ENCODE peak calls at places on chromosomes 13 and 19, in seven cellular contexts. A is H1, S is HCT116, C is stomach, Q is esophagus muscularis mucosa, M is K562, G is GM23338. U is an unnamed sample.

GRCh38 chr19:37304884-37305255 is 66.0 kb upstream of the ZNF527 start:
- DNase-seq in C (no peak), S (no peak), M (no peak), Q (no peak), A (no peak), G (no peak), U (no peak)

GRCh38 chr13:45925151-45925550 is 73.6 kb upstream of the SIAH3 start:
- DNase-seq in G (peak; percentile 8), M (peak; percentile 9), A (no peak), S (no peak), Q (no peak), C (no peak), U (no peak)

GRCh38 chr19:28239270-28239669 is 973.7 kb downstream of the UQCRFS1 start:
- DNase-seq in Q (no peak), C (no peak), M (peak; percentile 30), S (no peak), G (peak; percentile 86), A (peak; percentile 78), U (no peak)

GRCh38 chr13:31807090-31807541 is 67.8 kb downstream of the RXFP2 start:
- DNase-seq in C (no peak), G (no peak), M (no peak), A (no peak), Q (no peak), S (no peak), U (no peak)

GRCh38 chr19:43489310-43489709 is 15.2 kb downstream of the PHLDB3 start:
- DNase-seq in A (no peak), C (no peak), G (no peak), M (no peak), Q (no peak), S (no peak), U (no peak)

GRCh38 chr19:4647676-4648644 is 8.6 kb downstream of the TNFAIP8L1 start:
- DNase-seq in C (no peak), A (peak; percentile 69), S (no peak), Q (no peak), G (peak; percentile 63), M (no peak), U (no peak)

GRCh38 chr19:9323919-9324583 is at the start of gene ZNF559:
- DNase-seq in M (peak; percentile 94), Q (peak; percentile 98), C (peak; percentile 94), G (peak; percentile 96), S (peak; percentile 89), A (peak; percentile 98), U (peak; percentile 89)

GRCh38 chr13:77902319-77902963 is 16.2 kb downstream of the EDNRB start:
- DNase-seq in A (no peak), G (no peak), S (no peak), M (no peak), C (no peak), Q (no peak), U (no peak)

GRCh38 chr13:93226065-93226622 is 463 bp upstream of the GPC6 start:
- DNase-seq in Q (no peak), M (no peak), G (no peak), C (no peak), S (no peak), A (no peak), U (no peak)

GRCh38 chr19:2113436-2114211 is 16.9 kb downstream of the IZUMO4 start:
- DNase-seq in A (no peak), S (no peak), M (no peak), Q (no peak), G (no peak), C (no peak), U (no peak)

GRCh38 chr19:45764947-45765346 is 4.1 kb downstream of the SIX5 start:
- DNase-seq in G (peak; percentile 50), Q (no peak), A (peak; percentile 65), M (no peak), C (no peak), S (no peak), U (no peak)

GRCh38 chr19:46082728-46083050 is 41.8 kb downstream of the IGFL3 start:
- DNase-seq in A (no peak), M (no peak), C (no peak), S (no peak), G (no peak), Q (no peak), U (no peak)

GRCh38 chr19:53696951-53697350 is 65.2 kb downstream of the DPRX start:
- DNase-seq in S (no peak), M (no peak), C (no peak), A (no peak), Q (no peak), G (peak; percentile 74), U (no peak)

GRCh38 chr13:74063533-74064100 is 70.6 kb downstream of the KLF12 start:
- DNase-seq in S (no peak), C (no peak), Q (no peak), M (no peak), G (no peak), A (no peak), U (no peak)

GRCh38 chr19:2270572-2271515 is 11.1 kb downstream of the PEAK3 start:
- DNase-seq in A (no peak), S (no peak), M (peak; percentile 84), Q (peak; percentile 97), G (peak; percentile 56), C (peak; percentile 82), U (peak; percentile 78)

GRCh38 chr19:57239982-57240310 is 486 bp upstream of the ZNF805 start:
- DNase-seq in M (no peak), C (no peak), A (no peak), Q (peak; percentile 83), S (no peak), G (peak; percentile 66), U (no peak)

GRCh38 chr19:6817179-6817578 is 44.7 kb downstream of the VAV1 start:
- DNase-seq in A (no peak), C (no peak), Q (no peak), S (no peak), G (no peak), M (no peak), U (no peak)

GRCh38 chr19:18021121-18021755 is 13.3 kb downstream of the ARRDC2 start:
- DNase-seq in C (peak; percentile 88), G (no peak), M (peak; percentile 83), A (no peak), S (no peak), Q (peak; percentile 95), U (peak; percentile 72)

GRCh38 chr19:36488816-36489138 is 584 bp downstream of the ZNF566 start:
- DNase-seq in Q (no peak), M (peak; percentile 74), C (no peak), A (no peak), S (peak; percentile 13), G (no peak), U (no peak)

GRCh38 chr13:51223284-51224270 is 1.4 kb downstream of the FAM124A start:
- DNase-seq in Q (no peak), G (peak; percentile 43), C (no peak), M (no peak), A (peak; percentile 58), S (no peak), U (no peak)

GRCh38 chr13:51222510-51223283 is 499 bp downstream of the FAM124A start:
- DNase-seq in M (no peak), G (peak; percentile 59), S (no peak), A (peak; percentile 67), Q (no peak), C (no peak), U (no peak)

GRCh38 chr13:51220706-51221105 is 1.5 kb upstream of the FAM124A start:
- DNase-seq in M (no peak), C (no peak), A (no peak), Q (no peak), S (no peak), G (no peak), U (no peak)

GRCh38 chr13:51221108-51221507 is 1.1 kb upstream of the FAM124A start:
- DNase-seq in M (no peak), C (no peak), A (peak; percentile 44), Q (no peak), G (no peak), S (no peak), U (no peak)

DNA sequence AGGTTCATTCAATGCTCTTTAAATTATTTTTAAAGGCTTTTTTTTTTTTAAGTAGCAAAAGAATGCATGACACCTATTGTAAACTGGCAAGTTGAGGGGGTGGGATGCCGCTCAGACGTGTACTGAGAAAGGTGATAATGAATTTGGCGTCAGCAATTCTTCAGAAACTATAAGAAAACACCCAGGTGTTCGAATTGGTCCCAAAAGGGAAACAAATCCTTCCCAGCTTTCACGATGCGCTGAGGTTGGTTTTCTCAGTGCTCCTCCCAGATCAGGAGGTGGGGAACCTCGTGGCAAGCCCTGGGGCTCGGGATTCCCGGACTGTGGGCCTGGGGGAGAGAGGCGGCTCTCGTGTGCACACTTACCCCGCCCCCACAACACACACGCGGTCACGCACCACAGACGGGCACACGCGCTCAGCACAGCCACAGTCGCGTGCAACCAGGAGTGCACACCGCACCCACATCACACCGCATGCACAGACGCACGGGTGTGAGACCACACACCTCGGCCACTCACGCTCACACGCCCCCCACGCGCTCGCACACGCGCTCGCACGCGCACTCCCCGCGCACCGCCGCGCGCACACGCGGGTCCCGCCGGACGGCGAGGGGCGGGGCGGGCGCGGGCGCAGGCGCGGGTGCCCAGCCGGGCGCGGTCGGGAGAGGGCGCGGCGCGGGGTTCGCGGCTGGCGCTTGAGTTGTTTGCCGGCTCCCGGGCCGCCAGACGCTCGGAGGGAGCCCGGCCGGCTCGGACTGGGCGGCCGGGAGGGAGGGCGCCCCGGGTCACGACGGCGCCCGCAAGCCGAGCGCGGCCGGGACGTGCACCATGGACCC is at the start of gene FAM124A:
- DNase-seq in C (peak; percentile 57), S (peak; percentile 4), Q (no peak), G (peak; percentile 82), A (peak; percentile 80), M (peak; percentile 29), U (peak; percentile 37)
- H3K27ac ChIP-seq in C (peak within 1 kb of the TSS; percentile 19), S (peak within 1 kb of the TSS; percentile 28), Q (peak within 1 kb of the TSS; percentile 80), G (peak within 1 kb of the TSS; percentile 73), A (peak within 1 kb of the TSS; percentile 24), M (no peak within 1 kb of the TSS), U (peak within 1 kb of the TSS; percentile 73)

DNA sequence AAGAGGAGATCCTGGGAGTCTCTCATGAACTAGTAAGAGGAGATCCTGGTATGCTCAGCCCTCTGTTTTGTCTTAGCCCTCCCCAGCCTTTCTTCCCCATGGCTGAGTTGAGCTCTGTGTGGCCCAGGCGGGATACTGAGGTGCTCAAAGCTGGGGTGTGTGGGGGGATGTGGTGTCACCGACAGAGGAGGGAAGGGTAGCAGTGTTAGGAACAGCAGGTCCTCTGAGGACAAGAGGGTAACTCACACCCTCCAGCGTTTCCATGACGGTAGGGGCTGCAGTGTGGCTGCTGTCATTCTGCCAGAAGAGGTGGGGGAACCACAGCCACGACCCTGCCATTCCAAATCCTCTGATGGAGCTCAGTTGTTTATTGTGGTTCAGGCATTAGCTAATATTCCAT is 691 bp downstream of the KIR2DL4 start:
- DNase-seq in S (no peak), C (no peak), A (no peak), M (no peak), Q (peak; percentile 42), G (no peak), U (no peak)
- H3K27me3 ChIP-seq in S (peaks cover 19% of the 10 kb centered on the region), C (peaks cover 19% of the 10 kb centered on the region), A (no peaks in the 10 kb centered on the region), M (peaks cover 5% of the 10 kb centered on the region), Q (peaks cover 30% of the 10 kb centered on the region), G (no peaks in the 10 kb centered on the region), U (no peaks in the 10 kb centered on the region)

GRCh38 chr19:14961956-14962685 is 17.5 kb downstream of the SLC1A6 start:
- DNase-seq in A (no peak), G (no peak), C (no peak), M (no peak), S (no peak), Q (peak; percentile 21), U (no peak)
- TF ChIP-seq POLR2AphosphoS5 in A (no peak), G (no peak), C (no peak), M (no peak), S (no peak), Q (no peak), U (no peak)

GRCh38 chr13:41222259-41222852 is 28.0 kb upstream of the KBTBD7 start:
- DNase-seq in G (peak; percentile 79), C (peak; percentile 51), Q (no peak), M (peak; percentile 58), S (peak; percentile 50), A (peak; percentile 62), U (peak; percentile 41)

GRCh38 chr13:41229356-41229755 is 34.0 kb downstream of the MTRF1 start:
- DNase-seq in G (no peak), S (no peak), M (no peak), C (no peak), A (no peak), Q (no peak), U (no peak)

GRCh38 chr13:41224113-41225110 is 30.0 kb upstream of the KBTBD7 start:
- DNase-seq in Q (no peak), M (no peak), S (no peak), A (no peak), G (no peak), C (no peak), U (no peak)
- H3K27ac ChIP-seq in Q (no peak overlapping the region), M (no peak overlapping the region), S (no peak overlapping the region), A (no peak overlapping the region), G (no peak overlapping the region), C (no peak overlapping the region), U (no peak overlapping the region)